ENCODE peak calls at places on chromosomes 13 and 19, in seven cellular contexts. X is hepatocyte; K is cardiac muscle cell; C is ovary; M is fibroblast of lung; S is CD8-positive, alpha-beta T cell; J is astrocyte. H is an unnamed sample. For H3K36me3 and H3K4me1, the result is how much of the 10 kb centered on the place peaks cover.

GRCh38 chr13:98416408-98416807 is 160.5 kb downstream of the STK24 start:
- DNase-seq in X (peak), K (no peak), C (no peak), M (no peak), S (no peak), J (no peak), H (peak)

GRCh38 chr13:84126671-84127171 is 244.4 kb upstream of the SLITRK1 start:
- DNase-seq in X (peak), K (no peak), C (no peak), M (peak), S (no peak), J (peak), H (peak)

GRCh38 chr19:58128041-58128685 is 22.4 kb downstream of the ZNF329 start:
- DNase-seq in X (no peak), K (no peak), C (no peak), M (no peak), S (no peak), J (no peak), H (no peak)

GRCh38 chr19:13803038-13803437 is 7.8 kb downstream of the ZSWIM4 start:
- DNase-seq in X (no peak), K (no peak), C (no peak), M (no peak), S (no peak), J (no peak), H (no peak)

GRCh38 chr13:104759069-104759468 is 1692.9 kb upstream of the SLC10A2 start:
- DNase-seq in X (no peak), K (no peak), C (no peak), M (no peak), S (no peak), J (no peak), H (no peak)

GRCh38 chr13:94416454-94417080 is 62.9 kb downstream of the DCT start:
- DNase-seq in X (peak), K (peak), C (no peak), M (peak), S (no peak), J (peak), H (no peak)

GRCh38 chr19:17411801-17412200 is 6.4 kb upstream of the BST2 start:
- DNase-seq in X (no peak), K (no peak), C (peak), M (no peak), S (no peak), J (no peak), H (no peak)

GRCh38 chr13:57763689-57764088 is 132.1 kb downstream of the PCDH17 start:
- DNase-seq in X (no peak), K (no peak), C (no peak), M (no peak), S (no peak), J (no peak), H (no peak)

GRCh38 chr19:5891938-5892771 is 11.4 kb downstream of the NDUFA11 start:
- DNase-seq in X (peak), K (peak), C (no peak), M (peak), S (no peak), J (peak), H (peak)

GRCh38 chr13:32883501-32883900 is 132.7 kb upstream of the KL start:
- DNase-seq in X (no peak), K (peak), C (no peak), M (peak), S (no peak), J (peak), H (peak)

GRCh38 chr13:102771298-102772041 is 2.1 kb downstream of the TEX30 start:
- DNase-seq in X (no peak), K (no peak), C (no peak), M (no peak), S (no peak), J (no peak), H (no peak)

GRCh38 chr19:19592690-19593089 is 25.8 kb downstream of the PBX4 start:
- DNase-seq in X (no peak), K (no peak), C (no peak), M (no peak), S (no peak), J (no peak), H (no peak)

GRCh38 chr19:45492137-45492626 is 4.7 kb downstream of the RTN2 start:
- DNase-seq in X (no peak), K (no peak), C (no peak), M (no peak), S (no peak), J (no peak), H (no peak)

GRCh38 chr19:53037101-53038097 is 7.1 kb upstream of the ERVV-2 start:
- DNase-seq in X (peak), K (peak), C (no peak), M (peak), S (no peak), J (peak), H (peak)

GRCh38 chr19:36420961-36421748 is 2.7 kb upstream of the ZFP82 start:
- DNase-seq in X (peak), K (peak), C (no peak), M (peak), S (no peak), J (peak), H (peak)

GRCh38 chr19:15374796-15375440 is 4.7 kb downstream of the AKAP8 start:
- DNase-seq in X (no peak), K (no peak), C (no peak), M (no peak), S (no peak), J (no peak), H (no peak)

GRCh38 chr19:17149393-17150135 is 65.6 kb upstream of the USE1 start:
- DNase-seq in X (no peak), K (no peak), C (no peak), M (no peak), S (no peak), J (no peak), H (no peak)

GRCh38 chr13:112709825-112710783 is 20.3 kb downstream of the ATP11A start:
- DNase-seq in X (no peak), K (no peak), C (peak), M (no peak), S (no peak), J (no peak), H (peak)

GRCh38 chr13:25743426-25743825 is 308.4 kb downstream of the SHISA2 start:
- DNase-seq in X (no peak), K (no peak), C (no peak), M (no peak), S (no peak), J (no peak), H (no peak)

GRCh38 chr19:53463263-53463662 is 4.3 kb upstream of the ZNF813 start:
- DNase-seq in X (no peak), K (no peak), C (peak), M (peak), S (no peak), J (peak), H (peak)

GRCh38 chr19:16070366-16070990 is 5.8 kb upstream of the TPM4 start:
- DNase-seq in X (no peak), K (no peak), C (peak), M (no peak), S (peak), J (no peak), H (peak)

DNA sequence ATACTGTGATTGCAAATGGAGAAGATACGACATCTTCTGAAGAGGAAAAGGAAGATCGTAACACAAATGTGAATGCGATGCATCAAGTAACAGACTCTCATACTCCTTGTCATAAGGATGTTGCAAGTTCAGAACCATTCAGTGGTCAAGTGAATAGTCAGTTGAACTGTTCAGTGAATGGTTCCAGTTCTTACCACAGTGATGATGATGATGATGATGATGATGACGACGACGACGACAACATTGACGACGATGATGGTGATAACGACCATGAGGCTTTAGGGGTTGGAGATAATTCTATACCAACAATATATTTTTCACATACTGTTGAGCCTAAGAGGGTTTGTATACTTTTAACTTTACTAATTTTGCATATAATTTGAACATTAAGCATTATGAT is 67.0 kb downstream of the URI1 start:
- DNase-seq in X (no peak), K (no peak), C (no peak), M (no peak), S (no peak), J (no peak), H (no peak)
- H3K36me3 ChIP-seq in X (under half), K (under half), C (under half), M (under half), S (under half), J (under half), H (under half)

GRCh38 chr19:12680034-12680433 is 1.6 kb downstream of the DHPS start:
- DNase-seq in X (no peak), K (no peak), C (no peak), M (no peak), S (no peak), J (no peak), H (no peak)

GRCh38 chr19:12675377-12675776 is 6.3 kb downstream of the DHPS start:
- DNase-seq in X (no peak), K (no peak), C (no peak), M (no peak), S (no peak), J (no peak), H (no peak)

GRCh38 chr19:12676384-12676792 is 5.3 kb downstream of the DHPS start:
- DNase-seq in X (peak), K (peak), C (peak), M (peak), S (peak), J (peak), H (peak)

GRCh38 chr19:12675940-12676339 is 5.7 kb downstream of the DHPS start:
- DNase-seq in X (no peak), K (no peak), C (no peak), M (no peak), S (no peak), J (no peak), H (no peak)

GRCh38 chr19:12676928-12677327 is 4.8 kb downstream of the DHPS start:
- DNase-seq in X (no peak), K (no peak), C (no peak), M (no peak), S (no peak), J (no peak), H (no peak)
- H3K4me1 ChIP-seq in X (under half), K (under half), C (under half), M (under half), S (under half), J (under half), H (under half)

GRCh38 chr19:47375694-47376588 is 26.8 kb downstream of the DHX34 start:
- DNase-seq in X (no peak), K (no peak), C (no peak), M (no peak), S (no peak), J (no peak), H (no peak)
- H3K36me3 ChIP-seq in X (under half), K (under half), C (under half), M (under half), S (under half), J (under half), H (under half)

GRCh38 chr13:27131202-27131623 is 40.4 kb downstream of the USP12 start:
- DNase-seq in X (peak), K (peak), C (no peak), M (peak), S (no peak), J (peak), H (no peak)

GRCh38 chr13:27131906-27132305 is 39.7 kb downstream of the USP12 start:
- DNase-seq in X (no peak), K (no peak), C (no peak), M (no peak), S (no peak), J (no peak), H (no peak)

GRCh38 chr13:27128825-27129627 is 42.6 kb downstream of the USP12 start:
- DNase-seq in X (no peak), K (no peak), C (no peak), M (peak), S (no peak), J (no peak), H (no peak)

GRCh38 chr13:27132538-27132937 is 39.1 kb downstream of the USP12 start:
- DNase-seq in X (no peak), K (no peak), C (no peak), M (no peak), S (no peak), J (no peak), H (no peak)

DNA sequence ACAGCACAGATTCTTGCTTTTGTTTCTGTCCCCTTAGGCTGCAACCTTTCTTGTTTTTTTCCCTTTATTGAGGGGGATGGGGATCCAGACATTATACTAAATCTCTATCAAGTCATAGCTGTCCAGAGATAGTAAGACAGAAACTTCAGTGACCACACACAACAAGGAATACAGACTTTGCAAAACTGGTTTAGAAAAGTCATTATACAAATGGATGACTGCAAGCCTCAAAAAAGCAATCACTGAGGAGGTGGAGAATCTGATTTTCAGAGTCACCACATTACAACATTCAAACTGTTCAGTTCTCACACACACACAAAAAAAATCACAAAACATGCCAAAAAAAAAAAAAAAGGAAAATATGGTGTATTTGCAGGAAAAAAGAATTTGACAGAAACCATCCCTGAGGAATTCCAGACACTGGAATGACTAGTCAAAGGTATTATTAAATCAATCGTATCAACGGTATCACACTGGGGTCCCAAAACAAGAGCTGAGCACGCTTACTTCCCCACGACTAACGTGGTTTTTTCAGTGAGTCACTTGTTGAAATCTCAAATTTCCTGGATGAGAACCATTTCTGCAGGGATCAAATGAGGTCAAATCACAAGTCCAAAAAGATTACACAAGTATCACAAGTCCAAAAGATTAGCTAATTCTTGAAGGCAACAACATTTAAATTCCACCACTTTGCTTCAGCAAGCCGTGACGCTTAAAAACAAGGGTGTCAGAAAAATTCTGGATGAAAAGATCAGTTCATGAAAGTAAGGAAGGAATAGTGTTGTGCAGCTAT is 41.2 kb downstream of the USP12 start:
- DNase-seq in X (no peak), K (peak), C (no peak), M (peak), S (no peak), J (peak), H (no peak)
- H3K4me1 ChIP-seq in X (under half), K (under half), C (under half), M (under half), S (under half), J (under half), H (under half)